ENCODE peak calls at places on chromosomes 6 and 20, in ten cellular contexts. One of them, this sample, is unnamed.

GRCh38 chr6:68333444-68333843 is 301.6 kb upstream of the ADGRB3 start:
- DNase-seq in A549: no peak
- DNase-seq in tibial nerve: no peak
- DNase-seq in stomach: no peak
- DNase-seq in NB4: no peak
- DNase-seq in HCT116: no peak
- DNase-seq in prostate gland: no peak
- DNase-seq in sigmoid colon: no peak
- DNase-seq in IMR-90: no peak
- DNase-seq in heart left ventricle: no peak
- DNase-seq in this sample: no peak

GRCh38 chr20:50399917-50400704 is 110.1 kb upstream of the PTPN1 start:
- DNase-seq in NB4: peak
- DNase-seq in prostate gland: no peak
- DNase-seq in HCT116: no peak
- DNase-seq in stomach: peak
- DNase-seq in sigmoid colon: no peak
- DNase-seq in A549: peak
- DNase-seq in IMR-90: peak
- DNase-seq in tibial nerve: no peak
- DNase-seq in heart left ventricle: no peak
- DNase-seq in this sample: no peak

GRCh38 chr6:163635315-163635714 is 220.8 kb downstream of the QKI start:
- DNase-seq in NB4: no peak
- DNase-seq in stomach: no peak
- DNase-seq in prostate gland: no peak
- DNase-seq in tibial nerve: no peak
- DNase-seq in HCT116: no peak
- DNase-seq in heart left ventricle: no peak
- DNase-seq in A549: no peak
- DNase-seq in IMR-90: no peak
- DNase-seq in sigmoid colon: no peak
- DNase-seq in this sample: no peak

GRCh38 chr6:132209351-132209750 is 191.9 kb downstream of the MOXD1 start:
- DNase-seq in heart left ventricle: no peak
- DNase-seq in sigmoid colon: no peak
- DNase-seq in HCT116: peak
- DNase-seq in prostate gland: no peak
- DNase-seq in NB4: no peak
- DNase-seq in tibial nerve: no peak
- DNase-seq in A549: no peak
- DNase-seq in stomach: no peak
- DNase-seq in IMR-90: no peak
- DNase-seq in this sample: no peak

GRCh38 chr6:53795254-53795701 is 473 bp downstream of the LRRC1 start:
- DNase-seq in A549: no peak
- DNase-seq in heart left ventricle: no peak
- DNase-seq in prostate gland: peak
- DNase-seq in NB4: no peak
- DNase-seq in IMR-90: no peak
- DNase-seq in tibial nerve: no peak
- DNase-seq in stomach: peak
- DNase-seq in HCT116: no peak
- DNase-seq in sigmoid colon: no peak
- DNase-seq in this sample: no peak

GRCh38 chr6:14664112-14664592 is 546.6 kb downstream of the CD83 start:
- DNase-seq in heart left ventricle: no peak
- DNase-seq in HCT116: no peak
- DNase-seq in NB4: peak
- DNase-seq in tibial nerve: no peak
- DNase-seq in sigmoid colon: no peak
- DNase-seq in prostate gland: no peak
- DNase-seq in A549: no peak
- DNase-seq in stomach: no peak
- DNase-seq in IMR-90: peak
- DNase-seq in this sample: no peak

GRCh38 chr6:39753745-39754084 is 28.5 kb upstream of the KIF6 start:
- DNase-seq in NB4: no peak
- DNase-seq in A549: no peak
- DNase-seq in prostate gland: no peak
- DNase-seq in tibial nerve: peak
- DNase-seq in HCT116: no peak
- DNase-seq in stomach: no peak
- DNase-seq in heart left ventricle: no peak
- DNase-seq in sigmoid colon: peak
- DNase-seq in IMR-90: no peak
- DNase-seq in this sample: no peak

GRCh38 chr20:58450259-58450658 is 61.2 kb downstream of the VAPB start:
- DNase-seq in tibial nerve: no peak
- DNase-seq in stomach: no peak
- DNase-seq in prostate gland: no peak
- DNase-seq in NB4: no peak
- DNase-seq in IMR-90: peak
- DNase-seq in heart left ventricle: no peak
- DNase-seq in sigmoid colon: no peak
- DNase-seq in A549: no peak
- DNase-seq in HCT116: no peak
- DNase-seq in this sample: no peak

GRCh38 chr20:62266340-62266739 is 28.0 kb downstream of the OSBPL2 start:
- DNase-seq in heart left ventricle: no peak
- DNase-seq in sigmoid colon: no peak
- DNase-seq in prostate gland: no peak
- DNase-seq in A549: peak
- DNase-seq in tibial nerve: no peak
- DNase-seq in IMR-90: no peak
- DNase-seq in HCT116: no peak
- DNase-seq in NB4: no peak
- DNase-seq in stomach: no peak
- DNase-seq in this sample: no peak

GRCh38 chr20:24102290-24102689 is 113.7 kb upstream of the GGTLC1 start:
- DNase-seq in heart left ventricle: no peak
- DNase-seq in sigmoid colon: no peak
- DNase-seq in tibial nerve: no peak
- DNase-seq in NB4: peak
- DNase-seq in A549: peak
- DNase-seq in prostate gland: no peak
- DNase-seq in HCT116: no peak
- DNase-seq in stomach: no peak
- DNase-seq in IMR-90: no peak
- DNase-seq in this sample: peak

GRCh38 chr6:89433637-89434499 is 916 bp downstream of the ANKRD6 start:
- DNase-seq in A549: no peak
- DNase-seq in tibial nerve: peak
- DNase-seq in NB4: peak
- DNase-seq in heart left ventricle: no peak
- DNase-seq in prostate gland: peak
- DNase-seq in sigmoid colon: no peak
- DNase-seq in stomach: peak
- DNase-seq in HCT116: no peak
- DNase-seq in IMR-90: no peak
- DNase-seq in this sample: peak

GRCh38 chr20:37475258-37475657 is 45.8 kb upstream of the NNAT start:
- DNase-seq in NB4: no peak
- DNase-seq in A549: no peak
- DNase-seq in sigmoid colon: peak
- DNase-seq in heart left ventricle: no peak
- DNase-seq in stomach: no peak
- DNase-seq in prostate gland: no peak
- DNase-seq in IMR-90: no peak
- DNase-seq in HCT116: no peak
- DNase-seq in tibial nerve: no peak
- DNase-seq in this sample: no peak
- TF ChIP-seq CTCF in NB4: no peak
- TF ChIP-seq CTCF in A549: no peak
- TF ChIP-seq CTCF in sigmoid colon: no peak
- TF ChIP-seq CTCF in heart left ventricle: no peak
- TF ChIP-seq CTCF in stomach: no peak
- TF ChIP-seq CTCF in prostate gland: no peak
- TF ChIP-seq CTCF in IMR-90: no peak
- TF ChIP-seq CTCF in HCT116: no peak
- TF ChIP-seq CTCF in tibial nerve: no peak
- TF ChIP-seq CTCF in this sample: no peak

GRCh38 chr6:32105433-32105832 is 3.7 kb downstream of the TNXB start:
- DNase-seq in heart left ventricle: no peak
- DNase-seq in NB4: no peak
- DNase-seq in A549: no peak
- DNase-seq in HCT116: no peak
- DNase-seq in sigmoid colon: no peak
- DNase-seq in tibial nerve: no peak
- DNase-seq in IMR-90: peak
- DNase-seq in stomach: no peak
- DNase-seq in prostate gland: no peak
- DNase-seq in this sample: no peak

GRCh38 chr6:32109114-32109764 is at the start of gene TNXB:
- DNase-seq in HCT116: no peak
- DNase-seq in heart left ventricle: peak
- DNase-seq in stomach: no peak
- DNase-seq in tibial nerve: no peak
- DNase-seq in sigmoid colon: no peak
- DNase-seq in IMR-90: no peak
- DNase-seq in A549: no peak
- DNase-seq in prostate gland: no peak
- DNase-seq in NB4: peak
- DNase-seq in this sample: peak

GRCh38 chr6:32108727-32109113 is 418 bp downstream of the TNXB start:
- DNase-seq in HCT116: no peak
- DNase-seq in sigmoid colon: no peak
- DNase-seq in IMR-90: no peak
- DNase-seq in NB4: no peak
- DNase-seq in prostate gland: no peak
- DNase-seq in tibial nerve: no peak
- DNase-seq in A549: no peak
- DNase-seq in stomach: no peak
- DNase-seq in heart left ventricle: no peak
- DNase-seq in this sample: no peak

GRCh38 chr6:32108094-32108627 is 977 bp downstream of the TNXB start:
- DNase-seq in sigmoid colon: peak
- DNase-seq in NB4: no peak
- DNase-seq in tibial nerve: peak
- DNase-seq in stomach: peak
- DNase-seq in HCT116: no peak
- DNase-seq in prostate gland: no peak
- DNase-seq in heart left ventricle: peak
- DNase-seq in IMR-90: peak
- DNase-seq in A549: no peak
- DNase-seq in this sample: peak

GRCh38 chr6:32107447-32107846 is 1.7 kb downstream of the TNXB start:
- DNase-seq in NB4: no peak
- DNase-seq in heart left ventricle: peak
- DNase-seq in stomach: no peak
- DNase-seq in A549: no peak
- DNase-seq in tibial nerve: no peak
- DNase-seq in sigmoid colon: no peak
- DNase-seq in IMR-90: no peak
- DNase-seq in prostate gland: no peak
- DNase-seq in HCT116: no peak
- DNase-seq in this sample: no peak
- TF ChIP-seq POLR2A in NB4: no peak
- TF ChIP-seq POLR2A in heart left ventricle: no peak
- TF ChIP-seq POLR2A in stomach: no peak
- TF ChIP-seq POLR2A in A549: no peak
- TF ChIP-seq POLR2A in tibial nerve: no peak
- TF ChIP-seq POLR2A in sigmoid colon: no peak
- TF ChIP-seq POLR2A in IMR-90: no peak
- TF ChIP-seq POLR2A in prostate gland: no peak
- TF ChIP-seq POLR2A in HCT116: no peak
- TF ChIP-seq POLR2A in this sample: no peak

DNA sequence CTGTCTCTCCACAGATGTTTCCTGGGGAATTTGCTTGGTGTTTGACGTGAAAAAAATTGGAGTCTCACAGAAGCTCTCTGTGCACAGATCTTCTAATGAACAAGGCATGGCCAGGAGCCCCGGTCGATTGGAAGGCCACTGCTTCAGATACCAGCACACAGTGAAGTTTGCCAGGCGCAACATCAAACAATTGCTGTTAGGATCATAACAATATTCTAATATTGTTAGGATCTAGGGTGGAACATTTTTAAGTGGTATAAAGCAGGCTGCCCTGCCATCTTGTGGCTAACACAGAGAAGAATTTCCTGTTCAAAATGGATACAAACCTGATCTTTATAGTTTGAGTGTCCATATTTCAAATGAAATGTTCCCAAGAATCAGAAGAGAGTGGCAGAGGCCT is 64.1 kb downstream of the C6orf118 start:
- DNase-seq in A549: peak
- DNase-seq in tibial nerve: no peak
- DNase-seq in heart left ventricle: no peak
- DNase-seq in NB4: peak
- DNase-seq in HCT116: no peak
- DNase-seq in prostate gland: no peak
- DNase-seq in sigmoid colon: no peak
- DNase-seq in IMR-90: peak
- DNase-seq in stomach: no peak
- DNase-seq in this sample: no peak
- TF ChIP-seq CTCF in A549: peak
- TF ChIP-seq CTCF in tibial nerve: peak
- TF ChIP-seq CTCF in heart left ventricle: peak
- TF ChIP-seq CTCF in NB4: peak
- TF ChIP-seq CTCF in HCT116: no peak
- TF ChIP-seq CTCF in prostate gland: peak
- TF ChIP-seq CTCF in sigmoid colon: no peak
- TF ChIP-seq CTCF in IMR-90: peak
- TF ChIP-seq CTCF in stomach: no peak
- TF ChIP-seq CTCF in this sample: no peak

DNA sequence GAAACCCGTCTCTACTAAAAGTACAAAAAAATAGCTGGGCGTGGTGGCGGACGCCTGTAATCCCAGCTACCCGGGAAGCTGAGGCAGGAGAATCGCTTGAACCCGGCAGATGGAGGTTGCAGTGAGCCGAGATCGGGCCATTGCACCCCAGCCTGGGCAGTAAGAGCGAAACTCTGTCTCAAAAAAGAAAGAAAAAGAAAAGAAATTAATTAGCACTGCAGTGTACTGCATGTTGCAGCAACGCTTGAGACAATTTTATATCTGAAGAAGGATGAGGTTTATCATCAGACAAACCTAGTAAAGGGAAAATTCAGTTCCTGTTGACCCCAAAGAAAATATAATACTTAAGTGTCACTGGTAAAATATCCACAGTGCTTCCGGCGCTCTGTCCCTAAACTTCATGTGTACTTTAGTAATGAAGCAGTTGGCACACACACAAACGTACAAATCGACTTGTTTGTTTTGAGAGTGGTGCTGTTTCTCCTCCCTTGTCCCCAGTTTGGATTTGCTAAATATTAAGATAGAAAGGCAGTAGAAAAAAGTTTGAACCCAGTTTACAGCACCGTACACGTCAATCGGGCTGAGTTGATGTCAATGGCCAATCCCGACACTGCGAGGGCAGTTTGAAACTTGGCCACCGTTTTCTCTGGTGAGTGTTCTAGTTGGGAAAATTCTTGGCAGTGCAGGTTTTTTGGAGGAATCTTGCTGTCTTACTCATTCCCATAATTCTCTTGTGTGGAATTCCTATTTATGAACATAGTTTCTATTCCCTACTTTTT is 72.7 kb downstream of the OR2B2 start:
- DNase-seq in prostate gland: peak
- DNase-seq in heart left ventricle: peak
- DNase-seq in sigmoid colon: no peak
- DNase-seq in IMR-90: peak
- DNase-seq in A549: peak
- DNase-seq in HCT116: no peak
- DNase-seq in tibial nerve: peak
- DNase-seq in stomach: peak
- DNase-seq in NB4: peak
- DNase-seq in this sample: peak
- TF ChIP-seq POLR2A in prostate gland: no peak
- TF ChIP-seq POLR2A in heart left ventricle: no peak
- TF ChIP-seq POLR2A in sigmoid colon: no peak
- TF ChIP-seq POLR2A in IMR-90: no peak
- TF ChIP-seq POLR2A in A549: no peak
- TF ChIP-seq POLR2A in HCT116: no peak
- TF ChIP-seq POLR2A in tibial nerve: no peak
- TF ChIP-seq POLR2A in stomach: no peak
- TF ChIP-seq POLR2A in NB4: no peak
- TF ChIP-seq POLR2A in this sample: no peak